ENCODE peak calls at places on chromosome 16, in five cellular contexts. One of them, this sample, is unnamed.

GRCh38 chr16:25210758-25211157 is 6.0 kb upstream of the AQP8 start:
- DNase-seq in transverse colon: no peak
- DNase-seq in upper lobe of left lung: no peak
- DNase-seq in prostate gland: no peak
- DNase-seq in body of pancreas: no peak
- DNase-seq in this sample: peak

GRCh38 chr16:12531937-12532336 is 271.8 kb downstream of the CPPED1 start:
- DNase-seq in transverse colon: no peak
- DNase-seq in upper lobe of left lung: no peak
- DNase-seq in prostate gland: no peak
- DNase-seq in body of pancreas: no peak
- DNase-seq in this sample: no peak

GRCh38 chr16:84228321-84228838 is 11.4 kb downstream of the KCNG4 start:
- DNase-seq in transverse colon: peak
- DNase-seq in upper lobe of left lung: peak
- DNase-seq in prostate gland: no peak
- DNase-seq in body of pancreas: peak
- DNase-seq in this sample: no peak

GRCh38 chr16:732936-733335 is 6.0 kb downstream of the HAGHL start:
- DNase-seq in transverse colon: no peak
- DNase-seq in upper lobe of left lung: no peak
- DNase-seq in prostate gland: no peak
- DNase-seq in body of pancreas: no peak
- DNase-seq in this sample: no peak

GRCh38 chr16:5678371-5678770 is 580.8 kb upstream of the EEF2KMT start:
- DNase-seq in transverse colon: no peak
- DNase-seq in upper lobe of left lung: no peak
- DNase-seq in prostate gland: no peak
- DNase-seq in body of pancreas: no peak
- DNase-seq in this sample: no peak

GRCh38 chr16:68991075-68991474 is 114.4 kb upstream of the HAS3 start:
- DNase-seq in transverse colon: no peak
- DNase-seq in upper lobe of left lung: no peak
- DNase-seq in prostate gland: no peak
- DNase-seq in body of pancreas: no peak
- DNase-seq in this sample: no peak

GRCh38 chr16:46808997-46809396 is 22.0 kb downstream of the C16orf87 start:
- DNase-seq in transverse colon: no peak
- DNase-seq in upper lobe of left lung: no peak
- DNase-seq in prostate gland: no peak
- DNase-seq in body of pancreas: no peak
- DNase-seq in this sample: no peak

GRCh38 chr16:79067600-79067999 is 532.9 kb downstream of the MAF start:
- DNase-seq in transverse colon: no peak
- DNase-seq in upper lobe of left lung: no peak
- DNase-seq in prostate gland: no peak
- DNase-seq in body of pancreas: no peak
- DNase-seq in this sample: no peak

GRCh38 chr16:4110680-4111079 is 5.6 kb downstream of the ADCY9 start:
- DNase-seq in transverse colon: peak
- DNase-seq in upper lobe of left lung: peak
- DNase-seq in prostate gland: no peak
- DNase-seq in body of pancreas: no peak
- DNase-seq in this sample: no peak

GRCh38 chr16:10751291-10751697 is 7.7 kb downstream of the NUBP1 start:
- DNase-seq in transverse colon: no peak
- DNase-seq in upper lobe of left lung: peak
- DNase-seq in prostate gland: no peak
- DNase-seq in body of pancreas: no peak
- DNase-seq in this sample: no peak

GRCh38 chr16:14308357-14308723 is 237.2 kb downstream of the MRTFB start:
- DNase-seq in transverse colon: no peak
- DNase-seq in upper lobe of left lung: no peak
- DNase-seq in prostate gland: no peak
- DNase-seq in body of pancreas: no peak
- DNase-seq in this sample: no peak

GRCh38 chr16:10938321-10938720 is 3.9 kb downstream of the DEXI start:
- DNase-seq in transverse colon: no peak
- DNase-seq in upper lobe of left lung: peak
- DNase-seq in prostate gland: no peak
- DNase-seq in body of pancreas: no peak
- DNase-seq in this sample: no peak

GRCh38 chr16:72493681-72494415 is 321.9 kb upstream of the PMFBP1 start:
- DNase-seq in transverse colon: no peak
- DNase-seq in upper lobe of left lung: no peak
- DNase-seq in prostate gland: no peak
- DNase-seq in body of pancreas: no peak
- DNase-seq in this sample: no peak

GRCh38 chr16:75097941-75098897 is 18.4 kb downstream of the LDHD start:
- DNase-seq in transverse colon: no peak
- DNase-seq in upper lobe of left lung: peak
- DNase-seq in prostate gland: no peak
- DNase-seq in body of pancreas: no peak
- DNase-seq in this sample: no peak

GRCh38 chr16:86455609-86456008 is 54.7 kb upstream of the FOXF1 start:
- DNase-seq in transverse colon: no peak
- DNase-seq in upper lobe of left lung: no peak
- DNase-seq in prostate gland: no peak
- DNase-seq in body of pancreas: no peak
- DNase-seq in this sample: no peak

GRCh38 chr16:66478733-66479511 is 51.8 kb downstream of the BEAN1 start:
- DNase-seq in transverse colon: peak
- DNase-seq in upper lobe of left lung: peak
- DNase-seq in prostate gland: peak
- DNase-seq in body of pancreas: peak
- DNase-seq in this sample: peak

GRCh38 chr16:57473906-57474305 is 11.4 kb downstream of the POLR2C start:
- DNase-seq in transverse colon: no peak
- DNase-seq in upper lobe of left lung: no peak
- DNase-seq in prostate gland: no peak
- DNase-seq in body of pancreas: no peak
- DNase-seq in this sample: no peak

GRCh38 chr16:57636184-57636583 is 7.8 kb downstream of the ADGRG1 start:
- DNase-seq in transverse colon: no peak
- DNase-seq in upper lobe of left lung: no peak
- DNase-seq in prostate gland: no peak
- DNase-seq in body of pancreas: no peak
- DNase-seq in this sample: no peak

GRCh38 chr16:82507271-82507670 is 119.5 kb upstream of the CDH13 start:
- DNase-seq in transverse colon: no peak
- DNase-seq in upper lobe of left lung: no peak
- DNase-seq in prostate gland: no peak
- DNase-seq in body of pancreas: no peak
- DNase-seq in this sample: no peak

GRCh38 chr16:52450906-52451305 is 96.0 kb downstream of the TOX3 start:
- DNase-seq in transverse colon: no peak
- DNase-seq in upper lobe of left lung: no peak
- DNase-seq in prostate gland: no peak
- DNase-seq in body of pancreas: no peak
- DNase-seq in this sample: no peak

DNA sequence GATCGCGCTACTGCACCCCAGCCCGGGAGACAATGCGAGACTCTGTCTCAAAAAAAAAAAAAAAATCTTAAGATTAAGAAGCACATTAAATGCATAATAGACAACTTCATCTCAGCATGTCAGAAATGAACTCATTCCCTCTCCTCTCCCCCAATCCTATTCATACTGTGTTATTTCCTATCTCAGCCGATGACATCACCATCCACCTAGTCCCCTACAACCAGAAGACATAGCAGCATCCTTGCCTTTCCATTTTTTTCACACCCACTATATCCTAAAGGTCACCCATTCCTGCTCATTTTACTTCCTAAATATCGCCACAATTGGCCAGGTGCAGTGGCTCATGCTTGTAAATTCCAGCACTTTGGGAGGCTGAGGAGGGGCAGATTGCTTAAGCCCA is 81.3 kb downstream of the RPGRIP1L start:
- DNase-seq in transverse colon: no peak
- DNase-seq in upper lobe of left lung: no peak
- DNase-seq in prostate gland: no peak
- DNase-seq in body of pancreas: no peak
- DNase-seq in this sample: no peak
- TF ChIP-seq POLR2A in transverse colon: no peak
- TF ChIP-seq POLR2A in upper lobe of left lung: no peak
- TF ChIP-seq POLR2A in prostate gland: no peak
- TF ChIP-seq POLR2A in body of pancreas: no peak
- TF ChIP-seq POLR2A in this sample: no peak

GRCh38 chr16:30417447-30418349 is 10.3 kb downstream of the ZNF771 start:
- DNase-seq in transverse colon: peak
- DNase-seq in upper lobe of left lung: peak
- DNase-seq in prostate gland: peak
- DNase-seq in body of pancreas: peak
- DNase-seq in this sample: peak
- TF ChIP-seq POLR2A in transverse colon: peak
- TF ChIP-seq POLR2A in upper lobe of left lung: no peak
- TF ChIP-seq POLR2A in prostate gland: peak
- TF ChIP-seq POLR2A in body of pancreas: peak
- TF ChIP-seq POLR2A in this sample: peak

DNA sequence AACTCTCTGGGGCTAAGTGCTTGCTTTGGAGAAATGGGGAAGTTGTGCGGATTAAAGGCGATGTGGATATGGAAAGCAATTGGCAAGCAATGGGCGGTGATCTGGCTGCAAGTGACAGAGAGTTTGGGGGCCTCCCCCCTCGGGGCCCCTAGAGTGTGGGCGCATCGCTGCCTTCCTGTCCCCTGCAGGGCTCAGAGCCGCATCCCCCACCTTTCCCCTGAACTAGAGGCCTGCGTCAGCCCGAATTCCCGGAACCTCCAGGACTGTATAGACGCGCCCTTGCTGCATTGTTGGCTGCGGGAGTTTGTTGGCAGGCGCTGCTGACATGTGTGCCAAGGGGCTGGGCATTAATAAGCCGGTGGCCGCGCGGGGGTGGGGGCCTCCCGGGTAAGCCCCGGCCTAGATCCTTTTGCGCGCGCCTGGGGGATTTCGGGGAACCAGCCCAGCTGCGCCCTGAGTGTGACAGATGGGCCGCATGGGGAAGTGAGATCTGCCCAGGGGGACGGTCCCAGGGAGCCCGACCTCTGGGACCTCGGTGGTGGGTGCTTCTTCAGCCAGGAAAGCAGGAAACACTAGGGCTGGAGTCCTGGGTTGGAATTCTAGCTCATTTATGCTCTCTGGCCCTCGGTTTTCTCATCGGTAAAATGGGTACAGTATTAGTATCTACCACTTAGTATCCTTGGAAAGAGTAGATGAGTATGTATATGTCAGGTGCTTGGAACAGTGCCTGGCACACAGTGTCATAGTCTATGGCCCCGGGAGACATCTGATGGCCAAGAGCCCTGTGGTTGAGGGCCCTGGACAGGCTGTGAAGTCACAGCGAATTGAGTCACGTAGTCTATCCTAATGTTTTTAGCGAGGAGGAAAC is 1.0 kb downstream of the EEF2K start:
- DNase-seq in transverse colon: peak
- DNase-seq in upper lobe of left lung: peak
- DNase-seq in prostate gland: peak
- DNase-seq in body of pancreas: peak
- DNase-seq in this sample: peak
- TF ChIP-seq POLR2A in transverse colon: no peak
- TF ChIP-seq POLR2A in upper lobe of left lung: no peak
- TF ChIP-seq POLR2A in prostate gland: no peak
- TF ChIP-seq POLR2A in body of pancreas: no peak
- TF ChIP-seq POLR2A in this sample: peak

GRCh38 chr16:30494709-30495108 is 22.2 kb downstream of the ITGAL start:
- DNase-seq in transverse colon: no peak
- DNase-seq in upper lobe of left lung: no peak
- DNase-seq in prostate gland: no peak
- DNase-seq in body of pancreas: no peak
- DNase-seq in this sample: no peak

GRCh38 chr16:30494028-30494427 is 21.5 kb downstream of the ITGAL start:
- DNase-seq in transverse colon: no peak
- DNase-seq in upper lobe of left lung: no peak
- DNase-seq in prostate gland: no peak
- DNase-seq in body of pancreas: no peak
- DNase-seq in this sample: no peak

GRCh38 chr16:30503403-30504296 is 22.7 kb downstream of the ZNF768 start:
- DNase-seq in transverse colon: no peak
- DNase-seq in upper lobe of left lung: no peak
- DNase-seq in prostate gland: no peak
- DNase-seq in body of pancreas: no peak
- DNase-seq in this sample: no peak

DNA sequence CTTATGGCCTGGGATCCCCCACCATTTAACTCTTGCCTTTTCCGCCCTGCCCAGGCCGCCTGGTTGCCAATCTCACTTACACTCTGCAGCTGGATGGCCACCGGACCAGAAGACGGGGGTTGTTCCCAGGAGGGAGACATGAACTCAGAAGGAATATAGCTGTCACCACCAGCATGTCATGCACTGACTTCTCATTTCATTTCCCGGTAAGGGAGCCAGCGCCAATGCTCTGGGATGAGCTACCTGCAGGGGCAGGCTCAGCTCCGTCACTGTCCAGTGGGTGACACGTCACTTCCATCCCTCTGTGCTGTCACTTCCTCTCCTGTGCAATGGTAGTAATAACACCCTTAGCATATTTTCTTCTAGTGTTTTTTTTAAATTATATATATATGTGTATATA is 26.7 kb downstream of the ITGAL start:
- DNase-seq in transverse colon: no peak
- DNase-seq in upper lobe of left lung: no peak
- DNase-seq in prostate gland: no peak
- DNase-seq in body of pancreas: no peak
- DNase-seq in this sample: no peak
- TF ChIP-seq POLR2A in transverse colon: no peak
- TF ChIP-seq POLR2A in upper lobe of left lung: no peak
- TF ChIP-seq POLR2A in prostate gland: no peak
- TF ChIP-seq POLR2A in body of pancreas: no peak
- TF ChIP-seq POLR2A in this sample: no peak

This sample was measured in erythroblast.